ENCODE peak calls at places on chromosomes 11 and 22, in nine cellular contexts. N is CD8-positive, alpha-beta memory T cell; G is HCT116; K is tibial nerve; P is neural progenitor cell; J is lower lobe of right lung; Y is cardiac muscle cell; M is mesendoderm; F is HL-60. D is an unnamed sample.
A peak's percentile ranks its signal among the peaks of the same experiment; 100 is the strongest.

GRCh38 chr11:134763030-134763388 is 351.0 kb upstream of the B3GAT1 start:
- DNase-seq in N (no peak), G (no peak), K (no peak), P (no peak), J (no peak), Y (no peak), M (no peak), F (no peak), D (no peak)

GRCh38 chr22:37330200-37331033 is 48.1 kb downstream of the CYTH4 start:
- DNase-seq in N (no peak), G (peak; percentile 96), K (no peak), P (peak; percentile 98), J (no peak), Y (peak; percentile 90), M (peak; percentile 97), F (peak; percentile 66), D (no peak)

GRCh38 chr22:27238935-27239510 is 562.5 kb downstream of the MN1 start:
- DNase-seq in N (no peak), G (no peak), K (peak; percentile 18), P (no peak), J (peak; percentile 52), Y (peak; percentile 100), M (peak; percentile 38), F (no peak), D (no peak)

GRCh38 chr11:66882540-66882939 is 25.7 kb downstream of the LRFN4 start:
- DNase-seq in N (no peak), G (no peak), K (no peak), P (no peak), J (no peak), Y (no peak), M (no peak), F (no peak), D (no peak)

GRCh38 chr11:131506376-131506775 is 136.0 kb downstream of the NTM start:
- DNase-seq in N (no peak), G (no peak), K (no peak), P (no peak), J (no peak), Y (no peak), M (no peak), F (no peak), D (no peak)

GRCh38 chr22:44280665-44281188 is 32.0 kb downstream of the SHISAL1 start:
- DNase-seq in N (no peak), G (no peak), K (no peak), P (no peak), J (no peak), Y (no peak), M (no peak), F (no peak), D (no peak)

GRCh38 chr22:35392357-35392756 is 7.6 kb upstream of the MCM5 start:
- DNase-seq in N (no peak), G (no peak), K (no peak), P (no peak), J (no peak), Y (no peak), M (no peak), F (no peak), D (no peak)

GRCh38 chr11:69433741-69434140 is 47.7 kb upstream of the LINC01488 start:
- DNase-seq in N (no peak), G (no peak), K (no peak), P (no peak), J (no peak), Y (no peak), M (no peak), F (no peak), D (no peak)

GRCh38 chr11:115760528-115760837 is 256.3 kb upstream of the CADM1 start:
- DNase-seq in N (no peak), G (no peak), K (no peak), P (peak; percentile 43), J (no peak), Y (no peak), M (peak; percentile 20), F (no peak), D (no peak)

GRCh38 chr22:39592104-39593060 is 21.8 kb downstream of the CACNA1I start:
- DNase-seq in N (no peak), G (peak; percentile 58), K (no peak), P (peak; percentile 32), J (no peak), Y (peak; percentile 82), M (peak; percentile 72), F (no peak), D (no peak)

GRCh38 chr11:12577746-12578644 is 96.2 kb upstream of the TEAD1 start:
- DNase-seq in N (no peak), G (no peak), K (no peak), P (peak; percentile 42), J (no peak), Y (no peak), M (peak; percentile 63), F (no peak), D (no peak)

GRCh38 chr11:44998051-44998450 is 47.4 kb upstream of the TP53I11 start:
- DNase-seq in N (no peak), G (no peak), K (no peak), P (no peak), J (no peak), Y (no peak), M (no peak), F (no peak), D (no peak)

GRCh38 chr11:68313574-68314202 is 1.3 kb downstream of the LRP5 start:
- DNase-seq in N (peak; percentile 28), G (no peak), K (no peak), P (peak; percentile 64), J (no peak), Y (peak; percentile 33), M (no peak), F (peak; percentile 44), D (no peak)
- H3K27ac ChIP-seq in N (peak overlapping the region; percentile 69), G (peak overlapping the region; percentile 93), K (peak overlapping the region; percentile 64), P (no peak overlapping the region), J (peak overlapping the region; percentile 66), Y (peak overlapping the region; percentile 52), M (no peak overlapping the region), F (peak overlapping the region; percentile 76), D (no peak overlapping the region)

GRCh38 chr22:22935546-22936157 is 48.0 kb downstream of the IGLL5 start:
- DNase-seq in N (no peak), G (no peak), K (no peak), P (no peak), J (peak; percentile 38), Y (no peak), M (peak; percentile 19), F (no peak), D (no peak)

GRCh38 chr22:22936915-22937656 is 49.5 kb downstream of the IGLL5 start:
- DNase-seq in N (no peak), G (no peak), K (no peak), P (no peak), J (no peak), Y (no peak), M (no peak), F (no peak), D (no peak)

GRCh38 chr22:22937894-22938480 is 50.4 kb downstream of the IGLL5 start:
- DNase-seq in N (no peak), G (no peak), K (no peak), P (no peak), J (no peak), Y (no peak), M (no peak), F (no peak), D (no peak)

GRCh38 chr22:22935056-22935545 is 47.5 kb downstream of the IGLL5 start:
- DNase-seq in N (no peak), G (no peak), K (no peak), P (no peak), J (no peak), Y (no peak), M (no peak), F (no peak), D (no peak)

GRCh38 chr22:22936190-22936914 is 48.7 kb downstream of the IGLL5 start:
- DNase-seq in N (no peak), G (no peak), K (no peak), P (no peak), J (peak; percentile 7), Y (no peak), M (no peak), F (no peak), D (no peak)
- H3K27ac ChIP-seq in N (no peak overlapping the region), G (no peak overlapping the region), K (no peak overlapping the region), P (no peak overlapping the region), J (no peak overlapping the region), Y (no peak overlapping the region), M (no peak overlapping the region), F (no peak overlapping the region), D (no peak overlapping the region)

DNA sequence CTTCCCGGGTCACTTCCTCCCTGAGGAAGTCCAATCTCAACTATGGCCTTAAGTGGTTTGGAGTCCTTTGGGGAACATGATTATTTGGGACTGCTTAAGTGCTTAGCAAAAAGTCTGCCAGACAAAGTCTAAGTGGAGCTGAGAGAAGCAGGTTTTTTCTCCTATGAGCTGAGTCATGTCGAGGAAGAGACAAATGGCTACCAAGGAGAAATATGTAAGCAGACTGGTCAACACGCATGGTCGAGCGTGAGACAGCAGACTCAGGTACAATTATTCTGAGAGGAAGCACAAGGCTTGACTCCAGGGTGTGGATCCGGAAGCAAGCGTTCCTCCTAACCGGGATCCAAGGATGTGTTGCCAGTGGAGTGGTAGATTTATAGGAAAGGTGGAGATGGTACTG is 30.6 kb downstream of the UBASH3B start:
- DNase-seq in N (no peak), G (no peak), K (no peak), P (no peak), J (no peak), Y (no peak), M (no peak), F (no peak), D (no peak)
- H3K27ac ChIP-seq in N (no peak overlapping the region), G (no peak overlapping the region), K (no peak overlapping the region), P (no peak overlapping the region), J (no peak overlapping the region), Y (no peak overlapping the region), M (no peak overlapping the region), F (no peak overlapping the region), D (no peak overlapping the region)

GRCh38 chr11:65558002-65558784 is at the start of gene LTBP3:
- DNase-seq in N (peak; percentile 63), G (no peak), K (peak; percentile 70), P (peak; percentile 69), J (peak; percentile 87), Y (peak; percentile 94), M (peak; percentile 71), F (peak; percentile 44), D (no peak)
- H3K27ac ChIP-seq in N (peak within 1 kb of the TSS; percentile 54), G (peak within 1 kb of the TSS; percentile 99), K (peak within 1 kb of the TSS; percentile 98), P (no peak within 1 kb of the TSS), J (peak within 1 kb of the TSS; percentile 90), Y (peak within 1 kb of the TSS; percentile 93), M (peak within 1 kb of the TSS; percentile 38), F (no peak within 1 kb of the TSS), D (peak within 1 kb of the TSS; percentile 80)

GRCh38 chr11:34145073-34145472 is 39.6 kb downstream of the NAT10 start:
- DNase-seq in N (no peak), G (no peak), K (no peak), P (no peak), J (no peak), Y (no peak), M (no peak), F (no peak), D (no peak)
- H3K27ac ChIP-seq in N (no peak overlapping the region), G (no peak overlapping the region), K (no peak overlapping the region), P (no peak overlapping the region), J (no peak overlapping the region), Y (peak overlapping the region; percentile 65), M (no peak overlapping the region), F (no peak overlapping the region), D (no peak overlapping the region)